ENCODE peak calls at places on chromosomes 1 and 21, in six cellular contexts. U is psoas muscle; T is ascending aorta; E is CD4-positive, CD25-positive, alpha-beta regulatory T cell; X is BE2C; S is left ventricle myocardium inferior. K is an unnamed sample. For H3K36me3, the result is how much of the 10 kb centered on the place peaks cover.

GRCh38 chr1:22252902-22253790 is 110.2 kb upstream of the WNT4 start:
- DNase-seq in U (no peak), T (no peak), E (no peak), X (no peak), S (no peak), K (no peak)

GRCh38 chr1:200410566-200410878 is 686 bp upstream of the ZNF281 start:
- DNase-seq in U (no peak), T (no peak), E (peak), X (no peak), S (no peak), K (no peak)

GRCh38 chr21:33339938-33340337 is 15.2 kb downstream of the IFNAR1 start:
- DNase-seq in U (no peak), T (no peak), E (no peak), X (no peak), S (no peak), K (no peak)

GRCh38 chr1:40974945-40975344 is 4.6 kb upstream of the CTPS1 start:
- DNase-seq in U (no peak), T (no peak), E (no peak), X (no peak), S (no peak), K (no peak)

GRCh38 chr1:12069616-12070244 is 6.6 kb downstream of the TNFRSF8 start:
- DNase-seq in U (no peak), T (no peak), E (no peak), X (no peak), S (no peak), K (no peak)

GRCh38 chr1:227161470-227161869 is 156.8 kb downstream of the CDC42BPA start:
- DNase-seq in U (no peak), T (no peak), E (no peak), X (no peak), S (no peak), K (no peak)

GRCh38 chr21:26441081-26441610 is 131.9 kb downstream of the CYYR1 start:
- DNase-seq in U (no peak), T (no peak), E (no peak), X (no peak), S (no peak), K (no peak)

GRCh38 chr1:18938008-18938706 is 18.3 kb downstream of the IFFO2 start:
- DNase-seq in U (no peak), T (no peak), E (no peak), X (no peak), S (no peak), K (no peak)

GRCh38 chr21:42636535-42636914 is 16.9 kb upstream of the PDE9A start:
- DNase-seq in U (no peak), T (no peak), E (no peak), X (no peak), S (no peak), K (no peak)

GRCh38 chr21:38242036-38242435 is 14.8 kb upstream of the KCNJ15 start:
- DNase-seq in U (no peak), T (no peak), E (no peak), X (no peak), S (no peak), K (no peak)

GRCh38 chr1:65279092-65279448 is 30.3 kb upstream of the DNAJC6 start:
- DNase-seq in U (no peak), T (no peak), E (no peak), X (no peak), S (no peak), K (no peak)

GRCh38 chr1:46137901-46138300 is 5.5 kb upstream of the PIK3R3 start:
- DNase-seq in U (no peak), T (no peak), E (no peak), X (no peak), S (no peak), K (no peak)

GRCh38 chr1:65079941-65080340 is 68.1 kb upstream of the AK4 start:
- DNase-seq in U (no peak), T (no peak), E (no peak), X (no peak), S (no peak), K (no peak)

GRCh38 chr1:241638091-241638682 is 2.0 kb downstream of the CHML start:
- DNase-seq in U (no peak), T (no peak), E (no peak), X (no peak), S (no peak), K (no peak)

DNA sequence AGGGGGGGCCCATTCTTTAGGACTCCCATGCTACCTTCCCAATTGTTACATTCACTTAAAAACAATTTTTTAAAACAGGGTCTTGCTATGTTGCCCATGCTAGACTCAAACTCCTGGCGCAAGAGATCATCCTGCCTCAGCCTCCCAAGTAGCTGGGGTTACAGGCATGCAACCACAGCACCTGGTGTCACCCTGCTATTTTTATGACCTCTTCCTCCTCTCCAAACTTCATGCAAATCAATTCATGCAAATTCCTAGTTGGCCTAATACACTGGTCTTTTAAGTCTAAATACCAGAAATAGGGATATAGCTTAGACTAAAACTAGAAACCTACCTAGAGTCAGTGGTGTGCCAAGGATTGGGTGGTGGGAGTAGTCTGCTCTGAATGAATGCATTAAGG is 30.1 kb downstream of the CDKN2C start:
- DNase-seq in U (no peak), T (no peak), E (no peak), X (no peak), S (no peak), K (no peak)
- H3K4me3 ChIP-seq in U (no peak), T (no peak), E (no peak), X (no peak), S (no peak), K (no peak)

GRCh38 chr1:150995896-150996295 is 10.8 kb downstream of the MINDY1 start:
- DNase-seq in U (no peak), T (no peak), E (peak), X (peak), S (peak), K (no peak)

GRCh38 chr1:150994248-150994647 is 12.2 kb downstream of the ANXA9 start:
- DNase-seq in U (no peak), T (no peak), E (no peak), X (no peak), S (no peak), K (no peak)

GRCh38 chr1:150997949-150998348 is 8.8 kb downstream of the MINDY1 start:
- DNase-seq in U (no peak), T (no peak), E (no peak), X (no peak), S (no peak), K (no peak)

GRCh38 chr1:150999051-150999674 is 7.5 kb downstream of the MINDY1 start:
- DNase-seq in U (no peak), T (no peak), E (no peak), X (no peak), S (no peak), K (no peak)

DNA sequence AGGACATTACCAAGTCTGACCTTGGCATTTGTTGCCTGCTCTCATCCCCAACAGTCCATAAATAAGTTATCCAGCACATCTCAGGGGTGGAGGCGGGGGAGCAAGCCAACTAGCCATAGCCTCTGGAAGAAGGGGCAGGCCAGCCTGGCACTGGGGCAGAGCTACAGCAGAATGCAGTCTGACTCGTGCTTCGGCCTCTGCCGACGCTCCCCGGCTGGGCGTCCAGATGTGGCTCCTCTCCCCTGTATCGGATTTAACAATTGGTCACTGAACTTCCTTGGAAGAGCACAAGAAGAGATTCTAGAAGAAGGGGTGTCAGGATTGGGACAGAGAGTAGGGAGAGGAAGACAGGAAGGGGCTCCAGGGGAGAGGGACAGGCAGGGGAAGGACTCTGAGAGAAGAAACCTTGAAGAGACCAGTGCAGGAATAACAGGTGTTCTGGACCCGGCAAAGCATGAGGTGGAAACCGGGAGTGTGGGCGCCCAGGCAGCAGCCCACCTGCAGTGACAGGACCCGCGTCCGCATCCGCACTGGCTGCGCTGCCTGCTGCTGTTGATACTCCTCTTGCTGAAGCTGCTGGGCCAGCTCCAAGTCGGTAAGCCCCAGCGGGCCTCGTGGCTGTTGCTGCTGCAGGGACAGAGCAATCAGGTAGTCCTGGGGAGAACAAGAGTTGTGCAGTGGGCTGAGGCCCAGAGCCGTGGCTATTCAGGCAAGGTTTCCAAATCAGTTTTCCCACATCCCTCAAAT is 9.4 kb downstream of the MINDY1 start:
- DNase-seq in U (no peak), T (no peak), E (no peak), X (no peak), S (no peak), K (no peak)
- H3K36me3 ChIP-seq in U (half or more), T (under half), E (under half), X (under half), S (half or more), K (under half)

GRCh38 chr1:16153999-16154673 is 1.7 kb downstream of the EPHA2 start:
- DNase-seq in U (no peak), T (no peak), E (no peak), X (no peak), S (no peak), K (no peak)

GRCh38 chr1:16158993-16159831 is 3.3 kb upstream of the EPHA2 start:
- DNase-seq in U (no peak), T (no peak), E (no peak), X (no peak), S (no peak), K (no peak)

GRCh38 chr1:16158025-16158424 is 2.2 kb upstream of the EPHA2 start:
- DNase-seq in U (no peak), T (no peak), E (peak), X (no peak), S (no peak), K (no peak)

GRCh38 chr1:16155537-16156410 is at the start of gene EPHA2:
- DNase-seq in U (peak), T (peak), E (no peak), X (no peak), S (peak), K (peak)

GRCh38 chr1:16156848-16157495 is 1.1 kb upstream of the EPHA2 start:
- DNase-seq in U (no peak), T (no peak), E (no peak), X (no peak), S (no peak), K (no peak)
- H3K4me3 ChIP-seq in U (no peak), T (no peak), E (no peak), X (no peak), S (no peak), K (no peak)

DNA sequence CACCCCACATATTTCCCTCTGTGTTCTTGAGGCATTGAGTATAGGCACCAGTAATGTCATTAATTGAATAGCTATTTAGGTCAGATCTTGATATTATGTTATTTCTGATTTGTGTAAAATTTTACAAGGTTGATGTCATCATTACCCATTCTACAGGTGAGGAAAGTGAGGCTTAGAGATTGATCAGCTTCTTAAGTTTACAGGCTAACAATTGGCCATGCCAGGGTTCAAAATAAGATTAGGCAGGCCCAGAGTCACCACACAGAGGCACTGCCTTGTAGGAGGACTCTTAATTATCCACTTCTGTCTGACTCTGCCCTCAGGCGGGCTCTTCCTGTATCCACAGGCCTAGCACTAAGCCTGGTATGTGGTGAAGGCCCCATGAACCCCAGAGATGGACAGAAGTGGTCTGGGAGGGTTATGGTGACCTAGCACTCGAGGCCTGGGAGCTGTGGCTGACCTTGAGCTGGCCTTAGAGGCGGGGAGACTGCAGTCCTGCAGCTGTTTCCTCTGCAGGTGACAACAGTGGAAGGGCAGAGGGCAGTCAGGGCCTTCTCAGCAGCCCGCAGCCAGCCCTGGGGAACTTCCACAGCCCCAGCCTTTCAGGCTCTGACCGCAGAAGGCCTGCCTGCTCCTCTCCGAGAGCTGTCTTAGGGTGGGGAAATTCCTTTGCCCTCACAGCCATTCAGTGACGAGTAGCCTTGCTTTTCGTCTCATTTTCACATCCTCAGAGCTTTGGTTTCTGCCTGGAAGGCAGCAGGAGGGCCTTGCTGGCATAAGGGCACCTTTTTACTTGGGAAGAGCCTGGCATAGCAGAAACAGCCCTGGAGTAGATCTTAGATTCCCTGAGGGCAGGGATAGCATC is 12.2 kb downstream of the ZDHHC18 start:
- DNase-seq in U (no peak), T (no peak), E (peak), X (no peak), S (no peak), K (no peak)
- H3K36me3 ChIP-seq in U (half or more), T (under half), E (half or more), X (under half), S (half or more), K (under half)

GRCh38 chr1:109762039-109762585 is 1.6 kb downstream of the EPS8L3 start:
- DNase-seq in U (no peak), T (peak), E (no peak), X (no peak), S (peak), K (no peak)

GRCh38 chr1:109761227-109762038 is 2.3 kb downstream of the EPS8L3 start:
- DNase-seq in U (no peak), T (peak), E (no peak), X (peak), S (peak), K (no peak)

GRCh38 chr1:109762821-109763645 is 690 bp downstream of the EPS8L3 start:
- DNase-seq in U (no peak), T (peak), E (no peak), X (peak), S (peak), K (no peak)

GRCh38 chr1:109759513-109760334 is 4.0 kb downstream of the EPS8L3 start:
- DNase-seq in U (no peak), T (peak), E (no peak), X (no peak), S (no peak), K (no peak)

DNA sequence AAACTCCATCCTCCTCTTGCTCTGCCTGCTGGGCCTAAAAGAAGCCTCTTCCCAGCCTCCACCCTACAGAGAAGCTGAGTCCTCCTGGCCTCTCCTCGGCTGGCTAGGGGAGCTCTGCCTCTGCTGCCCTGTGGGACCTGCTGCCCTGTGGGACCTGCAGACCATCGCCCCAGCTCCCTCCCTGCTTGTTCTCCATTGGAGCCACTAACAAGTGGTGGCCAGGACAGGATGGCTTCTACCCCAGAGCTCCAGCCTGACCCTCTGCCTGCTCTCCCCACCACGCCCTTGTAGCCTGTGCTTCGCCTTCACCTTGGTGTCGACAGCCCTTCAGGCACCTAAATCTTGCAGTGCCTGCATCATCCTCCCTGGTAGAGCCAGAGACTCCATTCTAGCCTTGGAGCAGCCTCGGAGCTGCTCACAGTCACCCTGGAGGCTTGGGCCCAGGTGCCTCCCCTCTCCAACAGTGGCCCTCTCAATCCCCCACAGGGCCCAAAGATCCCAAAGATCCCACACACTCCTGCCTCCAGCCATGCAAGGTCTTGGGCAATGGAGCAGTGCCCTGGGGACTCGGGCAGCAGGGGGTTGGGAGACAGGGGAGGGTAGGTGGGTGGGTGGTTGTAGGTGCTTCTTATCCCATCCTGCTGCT is 3.0 kb downstream of the EPS8L3 start:
- DNase-seq in U (no peak), T (peak), E (no peak), X (no peak), S (no peak), K (no peak)
- H3K4me3 ChIP-seq in U (no peak), T (no peak), E (no peak), X (no peak), S (no peak), K (no peak)

K was measured in lung.